ENCODE peak calls at places on chromosomes 5 and 9, in nine cellular contexts. One of them, this sample, is unnamed.

GRCh38 chr5:157748740-157749461 is 5.4 kb downstream of the LSM11 start:
- DNase-seq in A549: no peak
- DNase-seq in GM12892: no peak
- DNase-seq in endothelial cell of umbilical vein: no peak
- DNase-seq in H1: no peak
- DNase-seq in stomach: no peak
- DNase-seq in H54: peak
- DNase-seq in right lobe of liver: no peak
- DNase-seq in ovary: no peak
- DNase-seq in this sample: no peak

GRCh38 chr9:114430443-114430842 is 42.7 kb upstream of the AKNA start:
- DNase-seq in endothelial cell of umbilical vein: no peak
- DNase-seq in H1: no peak
- DNase-seq in ovary: no peak
- DNase-seq in GM12892: no peak
- DNase-seq in H54: no peak
- DNase-seq in stomach: no peak
- DNase-seq in A549: no peak
- DNase-seq in right lobe of liver: no peak
- DNase-seq in this sample: no peak

GRCh38 chr5:84725946-84726570 is 341.4 kb upstream of the EDIL3 start:
- DNase-seq in H1: no peak
- DNase-seq in H54: no peak
- DNase-seq in endothelial cell of umbilical vein: no peak
- DNase-seq in stomach: no peak
- DNase-seq in GM12892: no peak
- DNase-seq in A549: no peak
- DNase-seq in right lobe of liver: no peak
- DNase-seq in ovary: no peak
- DNase-seq in this sample: no peak

GRCh38 chr9:6096821-6097220 is 81.4 kb upstream of the RANBP6 start:
- DNase-seq in H54: no peak
- DNase-seq in stomach: no peak
- DNase-seq in GM12892: no peak
- DNase-seq in ovary: no peak
- DNase-seq in H1: no peak
- DNase-seq in A549: no peak
- DNase-seq in endothelial cell of umbilical vein: peak
- DNase-seq in right lobe of liver: no peak
- DNase-seq in this sample: no peak

GRCh38 chr9:132769895-132770774 is 99.9 kb downstream of the GTF3C4 start:
- DNase-seq in right lobe of liver: peak
- DNase-seq in endothelial cell of umbilical vein: peak
- DNase-seq in A549: peak
- DNase-seq in stomach: peak
- DNase-seq in GM12892: peak
- DNase-seq in H54: peak
- DNase-seq in ovary: peak
- DNase-seq in H1: peak
- DNase-seq in this sample: peak

GRCh38 chr5:180161420-180162303 is 47.3 kb downstream of the RASGEF1C start:
- DNase-seq in ovary: no peak
- DNase-seq in stomach: no peak
- DNase-seq in H1: no peak
- DNase-seq in A549: no peak
- DNase-seq in H54: no peak
- DNase-seq in GM12892: no peak
- DNase-seq in right lobe of liver: no peak
- DNase-seq in endothelial cell of umbilical vein: no peak
- DNase-seq in this sample: no peak

GRCh38 chr9:127505396-127506116 is 54.2 kb downstream of the LRSAM1 start:
- DNase-seq in H1: no peak
- DNase-seq in endothelial cell of umbilical vein: peak
- DNase-seq in A549: peak
- DNase-seq in ovary: peak
- DNase-seq in right lobe of liver: no peak
- DNase-seq in H54: no peak
- DNase-seq in GM12892: peak
- DNase-seq in stomach: no peak
- DNase-seq in this sample: peak

GRCh38 chr5:142096382-142096781 is 12.2 kb upstream of the NDFIP1 start:
- DNase-seq in A549: no peak
- DNase-seq in endothelial cell of umbilical vein: no peak
- DNase-seq in ovary: no peak
- DNase-seq in stomach: no peak
- DNase-seq in H1: no peak
- DNase-seq in H54: no peak
- DNase-seq in right lobe of liver: no peak
- DNase-seq in GM12892: no peak
- DNase-seq in this sample: no peak

DNA sequence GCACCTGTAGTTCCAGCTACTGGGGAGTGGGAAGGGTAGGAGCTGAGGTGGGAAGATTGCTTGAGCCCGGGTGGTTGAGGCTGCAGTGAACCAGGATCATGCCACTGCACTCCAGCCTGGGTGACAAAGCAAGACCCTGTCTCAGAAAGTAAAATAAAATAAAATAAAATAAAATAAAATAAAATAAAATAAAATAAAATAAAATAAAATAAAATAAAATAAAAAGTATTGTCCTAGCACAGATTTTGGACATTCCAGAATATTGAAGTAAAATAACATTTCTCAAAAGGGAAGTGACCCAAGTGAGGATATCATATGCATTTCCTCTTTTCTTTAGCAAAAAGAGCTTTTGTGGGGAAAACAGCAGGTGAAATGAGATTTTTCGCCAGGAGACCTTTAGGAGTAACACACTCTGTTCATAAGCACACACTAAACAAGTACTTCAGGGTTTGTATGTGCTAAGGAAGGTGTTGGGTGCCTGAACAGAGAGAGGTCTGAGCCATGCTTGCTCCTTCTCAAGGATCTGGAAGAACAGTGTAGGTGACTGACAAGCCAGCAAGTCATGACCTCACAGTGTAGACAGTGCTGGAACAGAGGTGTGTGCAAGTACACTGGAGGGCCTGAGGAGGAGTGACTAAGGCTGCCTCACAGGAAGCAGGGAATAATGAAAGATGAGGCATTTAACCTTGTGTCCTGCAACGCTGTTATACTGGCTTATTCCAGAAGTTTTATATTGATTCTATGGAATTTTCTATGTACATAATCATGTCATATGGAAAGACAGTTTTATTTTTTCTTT is 83.7 kb downstream of the TMEM174 start:
- DNase-seq in A549: no peak
- DNase-seq in GM12892: no peak
- DNase-seq in right lobe of liver: no peak
- DNase-seq in H54: no peak
- DNase-seq in H1: no peak
- DNase-seq in endothelial cell of umbilical vein: no peak
- DNase-seq in ovary: no peak
- DNase-seq in stomach: no peak
- DNase-seq in this sample: no peak
- TF ChIP-seq POLR2A in A549: no peak
- TF ChIP-seq POLR2A in GM12892: no peak
- TF ChIP-seq POLR2A in right lobe of liver: no peak
- TF ChIP-seq POLR2A in H54: no peak
- TF ChIP-seq POLR2A in H1: no peak
- TF ChIP-seq POLR2A in endothelial cell of umbilical vein: no peak
- TF ChIP-seq POLR2A in ovary: no peak
- TF ChIP-seq POLR2A in stomach: no peak
- TF ChIP-seq POLR2A in this sample: no peak

DNA sequence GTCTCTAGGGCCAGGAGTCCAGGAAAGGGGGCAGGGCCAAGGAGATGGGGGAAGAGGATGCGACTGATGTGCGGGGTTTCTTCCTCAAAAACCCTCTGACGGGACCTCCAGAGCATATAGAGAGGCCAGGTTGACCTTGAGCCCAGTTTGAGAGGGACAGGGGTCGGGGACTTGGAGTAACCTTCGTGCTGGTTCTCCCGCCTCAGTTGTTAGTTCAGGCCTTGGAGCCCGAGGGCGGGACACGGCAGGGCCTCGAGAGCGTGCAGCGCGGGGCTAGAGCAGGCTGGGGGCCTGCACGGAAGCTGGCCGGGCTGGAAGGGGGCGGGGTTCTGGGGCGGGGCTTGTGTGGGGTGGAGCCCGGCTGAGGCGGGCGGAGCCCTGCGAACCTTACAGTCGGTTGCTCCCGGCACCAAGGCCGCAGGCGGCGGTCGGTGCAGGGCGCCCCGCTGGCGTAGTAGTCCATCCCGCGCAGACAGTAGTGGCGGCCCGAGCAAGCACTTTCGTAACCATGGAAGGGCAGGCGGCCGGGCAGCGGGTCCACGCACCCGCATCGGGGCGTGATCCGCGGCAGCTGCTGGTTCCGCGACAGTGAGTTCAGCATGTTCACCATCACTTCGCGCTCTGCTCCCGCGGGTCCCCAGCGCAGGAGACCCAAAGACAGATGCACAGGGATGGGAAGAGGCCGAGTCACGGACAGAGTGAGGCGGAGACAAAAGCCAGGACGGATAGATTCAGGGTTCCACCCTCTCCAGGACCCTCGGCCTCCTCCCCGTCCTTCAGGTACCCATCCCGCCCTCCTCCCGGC is 4.0 kb upstream of the MYORG start:
- DNase-seq in H1: no peak
- DNase-seq in A549: peak
- DNase-seq in GM12892: peak
- DNase-seq in stomach: peak
- DNase-seq in endothelial cell of umbilical vein: peak
- DNase-seq in H54: no peak
- DNase-seq in right lobe of liver: peak
- DNase-seq in ovary: peak
- DNase-seq in this sample: peak
- TF ChIP-seq POLR2A in H1: peak
- TF ChIP-seq POLR2A in A549: peak
- TF ChIP-seq POLR2A in GM12892: no peak
- TF ChIP-seq POLR2A in stomach: no peak
- TF ChIP-seq POLR2A in endothelial cell of umbilical vein: no peak
- TF ChIP-seq POLR2A in H54: no peak
- TF ChIP-seq POLR2A in right lobe of liver: peak
- TF ChIP-seq POLR2A in ovary: peak
- TF ChIP-seq POLR2A in this sample: no peak

GRCh38 chr5:140113180-140113698 is 670 bp upstream of the PURA start:
- DNase-seq in endothelial cell of umbilical vein: peak
- DNase-seq in H54: no peak
- DNase-seq in ovary: peak
- DNase-seq in right lobe of liver: peak
- DNase-seq in stomach: no peak
- DNase-seq in A549: no peak
- DNase-seq in GM12892: peak
- DNase-seq in H1: no peak
- DNase-seq in this sample: peak

GRCh38 chr5:140113699-140114263 is at the start of gene PURA:
- DNase-seq in ovary: peak
- DNase-seq in H54: peak
- DNase-seq in A549: peak
- DNase-seq in endothelial cell of umbilical vein: peak
- DNase-seq in stomach: peak
- DNase-seq in right lobe of liver: peak
- DNase-seq in H1: no peak
- DNase-seq in GM12892: peak
- DNase-seq in this sample: peak

GRCh38 chr5:140115186-140115500 is 1.2 kb downstream of the PURA start:
- DNase-seq in GM12892: no peak
- DNase-seq in H54: no peak
- DNase-seq in H1: no peak
- DNase-seq in stomach: no peak
- DNase-seq in right lobe of liver: no peak
- DNase-seq in A549: no peak
- DNase-seq in endothelial cell of umbilical vein: no peak
- DNase-seq in ovary: no peak
- DNase-seq in this sample: no peak

GRCh38 chr5:140112685-140113179 is 1.2 kb upstream of the PURA start:
- DNase-seq in ovary: peak
- DNase-seq in endothelial cell of umbilical vein: no peak
- DNase-seq in stomach: no peak
- DNase-seq in A549: no peak
- DNase-seq in H1: no peak
- DNase-seq in GM12892: no peak
- DNase-seq in right lobe of liver: no peak
- DNase-seq in H54: no peak
- DNase-seq in this sample: no peak

DNA sequence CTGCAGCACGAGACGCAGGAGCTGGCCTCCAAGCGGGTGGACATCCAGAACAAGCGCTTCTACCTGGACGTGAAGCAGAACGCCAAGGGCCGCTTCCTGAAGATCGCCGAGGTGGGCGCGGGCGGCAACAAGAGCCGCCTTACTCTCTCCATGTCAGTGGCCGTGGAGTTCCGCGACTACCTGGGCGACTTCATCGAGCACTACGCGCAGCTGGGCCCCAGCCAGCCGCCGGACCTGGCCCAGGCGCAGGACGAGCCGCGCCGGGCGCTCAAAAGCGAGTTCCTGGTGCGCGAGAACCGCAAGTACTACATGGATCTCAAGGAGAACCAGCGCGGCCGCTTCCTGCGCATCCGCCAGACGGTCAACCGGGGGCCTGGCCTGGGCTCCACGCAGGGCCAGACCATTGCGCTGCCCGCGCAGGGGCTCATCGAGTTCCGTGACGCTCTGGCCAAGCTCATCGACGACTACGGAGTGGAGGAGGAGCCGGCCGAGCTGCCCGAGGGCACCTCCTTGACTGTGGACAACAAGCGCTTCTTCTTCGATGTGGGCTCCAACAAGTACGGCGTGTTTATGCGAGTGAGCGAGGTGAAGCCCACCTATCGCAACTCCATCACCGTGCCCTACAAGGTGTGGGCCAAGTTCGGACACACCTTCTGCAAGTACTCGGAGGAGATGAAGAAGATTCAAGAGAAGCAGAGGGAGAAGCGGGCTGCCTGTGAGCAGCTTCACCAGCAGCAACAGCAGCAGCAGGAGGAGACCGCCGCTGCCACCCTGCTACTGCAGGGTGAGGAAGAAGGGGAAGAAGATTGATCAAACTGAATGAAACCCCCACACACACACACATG is 654 bp downstream of the PURA start:
- DNase-seq in right lobe of liver: peak
- DNase-seq in stomach: peak
- DNase-seq in endothelial cell of umbilical vein: peak
- DNase-seq in H1: no peak
- DNase-seq in H54: no peak
- DNase-seq in GM12892: peak
- DNase-seq in ovary: peak
- DNase-seq in A549: peak
- DNase-seq in this sample: peak
- TF ChIP-seq POLR2A in right lobe of liver: no peak
- TF ChIP-seq POLR2A in stomach: no peak
- TF ChIP-seq POLR2A in endothelial cell of umbilical vein: no peak
- TF ChIP-seq POLR2A in H1: no peak
- TF ChIP-seq POLR2A in H54: no peak
- TF ChIP-seq POLR2A in GM12892: no peak
- TF ChIP-seq POLR2A in ovary: no peak
- TF ChIP-seq POLR2A in A549: no peak
- TF ChIP-seq POLR2A in this sample: peak

GRCh38 chr5:95930541-95930940 is 31.1 kb downstream of the ELL2 start:
- DNase-seq in A549: no peak
- DNase-seq in GM12892: no peak
- DNase-seq in right lobe of liver: no peak
- DNase-seq in H1: no peak
- DNase-seq in endothelial cell of umbilical vein: no peak
- DNase-seq in ovary: no peak
- DNase-seq in stomach: no peak
- DNase-seq in H54: no peak
- DNase-seq in this sample: no peak

GRCh38 chr5:95925939-95926338 is 35.7 kb downstream of the ELL2 start:
- DNase-seq in ovary: no peak
- DNase-seq in right lobe of liver: no peak
- DNase-seq in A549: no peak
- DNase-seq in GM12892: no peak
- DNase-seq in endothelial cell of umbilical vein: no peak
- DNase-seq in H1: no peak
- DNase-seq in H54: no peak
- DNase-seq in stomach: no peak
- DNase-seq in this sample: no peak

GRCh38 chr5:95930141-95930540 is 31.5 kb downstream of the ELL2 start:
- DNase-seq in stomach: no peak
- DNase-seq in H54: no peak
- DNase-seq in endothelial cell of umbilical vein: no peak
- DNase-seq in GM12892: no peak
- DNase-seq in right lobe of liver: no peak
- DNase-seq in ovary: no peak
- DNase-seq in A549: no peak
- DNase-seq in H1: no peak
- DNase-seq in this sample: no peak

GRCh38 chr5:95928724-95929253 is 32.9 kb downstream of the ELL2 start:
- DNase-seq in endothelial cell of umbilical vein: no peak
- DNase-seq in GM12892: no peak
- DNase-seq in H54: no peak
- DNase-seq in ovary: no peak
- DNase-seq in H1: no peak
- DNase-seq in A549: no peak
- DNase-seq in right lobe of liver: no peak
- DNase-seq in stomach: no peak
- DNase-seq in this sample: no peak

GRCh38 chr5:95927927-95928723 is 33.5 kb downstream of the ELL2 start:
- DNase-seq in H1: no peak
- DNase-seq in H54: no peak
- DNase-seq in A549: no peak
- DNase-seq in GM12892: no peak
- DNase-seq in ovary: no peak
- DNase-seq in stomach: no peak
- DNase-seq in endothelial cell of umbilical vein: no peak
- DNase-seq in right lobe of liver: no peak
- DNase-seq in this sample: peak
- TF ChIP-seq POLR2A in H1: no peak
- TF ChIP-seq POLR2A in H54: no peak
- TF ChIP-seq POLR2A in A549: no peak
- TF ChIP-seq POLR2A in GM12892: no peak
- TF ChIP-seq POLR2A in ovary: no peak
- TF ChIP-seq POLR2A in stomach: no peak
- TF ChIP-seq POLR2A in endothelial cell of umbilical vein: no peak
- TF ChIP-seq POLR2A in right lobe of liver: no peak
- TF ChIP-seq POLR2A in this sample: no peak